ENCODE peak calls at places on chromosomes 7 and 10, in seven cellular contexts. N, E, V, X, R, O and I are unnamed samples.

GRCh38 chr10:72738476-72738875 is 46.5 kb downstream of the MCU start:
- DNase-seq in N (no peak), E (no peak), V (no peak), X (no peak), R (no peak), O (no peak), I (no peak)

GRCh38 chr7:55120501-55121198 is 101.8 kb downstream of the EGFR start:
- DNase-seq in N (no peak), E (peak), V (peak), X (no peak), R (no peak), O (no peak), I (no peak)

GRCh38 chr7:36346260-36346831 is 43.3 kb upstream of the ANLN start:
- DNase-seq in N (no peak), E (peak), V (no peak), X (peak), R (no peak), O (no peak), I (no peak)

GRCh38 chr10:111956841-111957240 is 226.7 kb downstream of the GPAM start:
- DNase-seq in N (no peak), E (no peak), V (no peak), X (no peak), R (no peak), O (no peak), I (no peak)

GRCh38 chr7:136617176-136617575 is 251.3 kb upstream of the CHRM2 start:
- DNase-seq in N (no peak), E (no peak), V (no peak), X (no peak), R (no peak), O (no peak), I (no peak)

GRCh38 chr7:138992052-138992531 is 10.9 kb upstream of the KIAA1549 start:
- DNase-seq in N (no peak), E (no peak), V (no peak), X (no peak), R (no peak), O (no peak), I (no peak)

GRCh38 chr7:149050941-149051340 is 22.6 kb upstream of the PDIA4 start:
- DNase-seq in N (no peak), E (peak), V (no peak), X (no peak), R (no peak), O (no peak), I (no peak)

GRCh38 chr7:103854611-103855010 is 134.8 kb downstream of the RELN start:
- DNase-seq in N (no peak), E (no peak), V (no peak), X (no peak), R (no peak), O (no peak), I (no peak)

GRCh38 chr10:119509909-119510451 is 32.5 kb downstream of the RGS10 start:
- DNase-seq in N (no peak), E (no peak), V (peak), X (no peak), R (peak), O (no peak), I (no peak)

GRCh38 chr7:149126662-149127321 is 668 bp upstream of the ZNF425 start:
- DNase-seq in N (peak), E (no peak), V (peak), X (peak), R (no peak), O (no peak), I (peak)

GRCh38 chr10:71805776-71806705 is 32.7 kb upstream of the VSIR start:
- DNase-seq in N (no peak), E (no peak), V (peak), X (no peak), R (no peak), O (peak), I (no peak)

GRCh38 chr7:154918741-154919140 is 84.2 kb downstream of the PAXIP1 start:
- DNase-seq in N (no peak), E (no peak), V (no peak), X (no peak), R (no peak), O (no peak), I (no peak)

GRCh38 chr7:25124485-25125136 is 449 bp downstream of the CYCS start:
- DNase-seq in N (no peak), E (no peak), V (no peak), X (peak), R (no peak), O (peak), I (peak)

GRCh38 chr7:152849128-152849527 is 89.6 kb downstream of the ACTR3B start:
- DNase-seq in N (no peak), E (no peak), V (no peak), X (no peak), R (no peak), O (no peak), I (no peak)

GRCh38 chr7:156638443-156639077 is 2.0 kb upstream of the RNF32 start:
- DNase-seq in N (no peak), E (no peak), V (no peak), X (no peak), R (no peak), O (no peak), I (no peak)

GRCh38 chr7:156642306-156643045 is 1.9 kb downstream of the RNF32 start:
- DNase-seq in N (no peak), E (no peak), V (no peak), X (no peak), R (no peak), O (no peak), I (no peak)

GRCh38 chr7:156640257-156640948 is at the start of gene RNF32:
- DNase-seq in N (peak), E (peak), V (peak), X (peak), R (peak), O (peak), I (peak)

GRCh38 chr7:156639426-156640256 is 933 bp upstream of the RNF32 start:
- DNase-seq in N (peak), E (peak), V (no peak), X (no peak), R (no peak), O (no peak), I (no peak)

DNA sequence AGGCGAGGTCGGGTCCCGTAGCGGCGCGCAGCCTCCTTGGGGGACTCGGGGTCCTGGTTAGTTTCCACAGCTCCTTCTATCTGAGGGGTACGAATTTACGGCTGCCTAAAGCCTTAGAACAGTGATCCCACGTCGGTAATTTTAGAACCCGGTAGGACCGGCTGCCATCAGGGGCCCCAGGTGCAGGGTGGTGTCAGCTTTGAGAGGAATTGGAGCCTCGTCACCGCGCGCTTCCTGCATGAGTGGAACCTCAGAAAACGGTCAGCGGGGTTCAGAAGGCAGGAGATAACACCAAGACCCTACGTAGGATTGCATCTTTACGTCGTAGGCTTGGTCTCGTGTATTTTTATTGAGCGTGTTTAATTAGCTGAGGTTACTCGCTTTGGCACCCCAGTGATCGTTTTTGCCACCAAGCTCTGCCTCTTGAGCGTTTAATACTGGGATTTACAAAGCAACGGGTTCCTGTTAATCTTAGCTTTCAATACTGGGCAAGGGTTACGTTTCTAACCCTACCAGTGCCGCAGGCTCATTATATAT is 443 bp downstream of the RNF32 start:
- DNase-seq in N (no peak), E (peak), V (no peak), X (peak), R (no peak), O (no peak), I (peak)
- H3K4me3 ChIP-seq in N (peak), E (peak), V (peak), X (peak), R (peak), O (peak), I (peak)

GRCh38 chr10:6400331-6400730 is 179.7 kb downstream of the PRKCQ start:
- DNase-seq in N (no peak), E (no peak), V (no peak), X (no peak), R (no peak), O (no peak), I (no peak)

GRCh38 chr10:6401562-6402348 is 178.3 kb downstream of the PRKCQ start:
- DNase-seq in N (peak), E (peak), V (peak), X (peak), R (peak), O (peak), I (peak)

GRCh38 chr10:6402349-6402709 is 177.7 kb downstream of the PRKCQ start:
- DNase-seq in N (no peak), E (no peak), V (no peak), X (no peak), R (no peak), O (no peak), I (no peak)

GRCh38 chr10:6399879-6400278 is 180.2 kb downstream of the PRKCQ start:
- DNase-seq in N (peak), E (no peak), V (no peak), X (no peak), R (no peak), O (no peak), I (no peak)

DNA sequence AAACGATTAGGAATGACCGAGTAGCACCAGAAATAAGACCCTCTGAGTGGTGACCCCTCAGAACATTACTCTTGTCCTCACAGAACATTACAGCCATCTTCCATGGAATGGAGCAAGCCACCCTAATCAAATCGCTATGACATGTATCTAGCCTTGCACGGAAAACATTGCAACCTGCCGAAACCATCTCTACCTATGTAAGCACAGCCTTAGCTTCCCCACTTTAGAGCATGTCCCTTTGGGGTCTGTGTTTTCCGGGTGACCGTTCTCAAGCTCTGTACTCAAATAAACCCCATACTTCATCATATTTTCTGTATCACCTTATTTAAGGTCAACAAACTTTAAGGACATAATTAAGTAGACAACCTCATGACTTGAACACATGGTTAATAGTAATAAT is 179.0 kb downstream of the PRKCQ start:
- DNase-seq in N (no peak), E (peak), V (no peak), X (no peak), R (no peak), O (no peak), I (no peak)
- H3K4me3 ChIP-seq in N (no peak), E (no peak), V (no peak), X (no peak), R (no peak), O (no peak), I (no peak)

GRCh38 chr7:100051611-100052010 is 2.0 kb downstream of the ZSCAN21 start:
- DNase-seq in N (no peak), E (no peak), V (no peak), X (no peak), R (no peak), O (no peak), I (no peak)

GRCh38 chr7:100049441-100050291 is at the start of gene ZSCAN21:
- DNase-seq in N (peak), E (peak), V (peak), X (peak), R (no peak), O (peak), I (peak)

GRCh38 chr7:100044719-100045118 is 4.9 kb upstream of the ZSCAN21 start:
- DNase-seq in N (peak), E (no peak), V (no peak), X (peak), R (no peak), O (no peak), I (no peak)

GRCh38 chr7:100053201-100053600 is 3.6 kb downstream of the ZSCAN21 start:
- DNase-seq in N (no peak), E (peak), V (no peak), X (peak), R (peak), O (no peak), I (peak)

DNA sequence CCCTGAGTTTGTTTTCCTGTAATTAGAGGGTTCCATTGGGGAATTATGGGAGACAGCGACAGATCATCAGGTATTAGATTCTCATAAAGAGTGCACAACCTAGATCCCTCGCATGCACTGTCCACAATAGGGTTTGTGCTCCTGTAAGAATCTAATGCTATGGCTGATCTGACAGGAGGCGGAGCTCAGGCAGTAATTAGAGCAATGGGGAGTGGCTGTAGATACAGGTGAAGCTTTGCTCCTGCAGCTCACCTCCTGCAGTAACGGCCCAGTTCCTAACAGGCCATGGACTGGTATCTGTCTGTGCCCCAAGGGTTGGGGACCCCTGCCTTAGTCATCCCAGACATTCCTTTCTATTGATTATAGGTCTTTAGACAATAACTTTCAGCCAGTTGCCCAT is 894 bp upstream of the ZSCAN21 start:
- DNase-seq in N (no peak), E (no peak), V (no peak), X (no peak), R (no peak), O (no peak), I (peak)
- H3K4me3 ChIP-seq in N (no peak), E (no peak), V (no peak), X (no peak), R (no peak), O (no peak), I (no peak)

GRCh38 chr7:158710651-158711102 is 6.1 kb upstream of the NCAPG2 start:
- DNase-seq in N (no peak), E (peak), V (no peak), X (peak), R (no peak), O (no peak), I (peak)
- H3K4me3 ChIP-seq in N (no peak), E (no peak), V (no peak), X (no peak), R (no peak), O (no peak), I (no peak)

GRCh38 chr7:87129332-87129731 is 22.9 kb upstream of the DMTF1 start:
- DNase-seq in N (no peak), E (no peak), V (no peak), X (no peak), R (no peak), O (peak), I (no peak)
- H3K4me3 ChIP-seq in N (no peak), E (no peak), V (no peak), X (no peak), R (no peak), O (no peak), I (no peak)